ENCODE peak calls at places on chromosomes 6 and 20, in four cellular contexts. U is heart left ventricle, J is left ventricle myocardium inferior, H is tibial nerve. Y is an unnamed sample. For H3K4me1, the result is how much of the 10 kb centered on the place peaks cover.

GRCh38 chr20:46461808-46462207 is 51.6 kb downstream of the ZNF334 start:
- DNase-seq in U (no peak), J (no peak), H (no peak), Y (no peak)

GRCh38 chr6:113299526-113299925 is 557.6 kb upstream of the MARCKS start:
- DNase-seq in U (no peak), J (no peak), H (no peak), Y (no peak)

GRCh38 chr6:161476711-161477110 is 202.8 kb upstream of the AGPAT4 start:
- DNase-seq in U (no peak), J (no peak), H (no peak), Y (no peak)

GRCh38 chr6:125201961-125202729 is 48.6 kb downstream of the TPD52L1 start:
- DNase-seq in U (peak), J (peak), H (peak), Y (peak)

GRCh38 chr20:41213150-41213820 is 75.9 kb downstream of the PLCG1 start:
- DNase-seq in U (no peak), J (peak), H (no peak), Y (no peak)

GRCh38 chr20:61561111-61561830 is 309.2 kb downstream of the CDH4 start:
- DNase-seq in U (no peak), J (no peak), H (no peak), Y (no peak)

GRCh38 chr6:20001286-20001685 is 164.1 kb downstream of the ID4 start:
- DNase-seq in U (no peak), J (no peak), H (no peak), Y (no peak)

GRCh38 chr20:63378626-63379025 is 17.5 kb upstream of the CHRNA4 start:
- DNase-seq in U (no peak), J (no peak), H (no peak), Y (no peak)

GRCh38 chr6:162058281-162058875 is 669.2 kb downstream of the PRKN start:
- DNase-seq in U (no peak), J (peak), H (no peak), Y (no peak)

GRCh38 chr6:151148111-151148510 is 91.7 kb upstream of the AKAP12 start:
- DNase-seq in U (no peak), J (peak), H (no peak), Y (no peak)

GRCh38 chr6:149727793-149728498 is 10.0 kb upstream of the LATS1 start:
- DNase-seq in U (no peak), J (no peak), H (no peak), Y (no peak)

GRCh38 chr6:170222498-170223471 is 68.1 kb downstream of the DLL1 start:
- DNase-seq in U (no peak), J (no peak), H (no peak), Y (no peak)

GRCh38 chr6:104943781-104944180 is 13.1 kb upstream of the LIN28B start:
- DNase-seq in U (no peak), J (no peak), H (no peak), Y (no peak)

GRCh38 chr6:25489399-25489798 is 162.6 kb upstream of the SCGN start:
- DNase-seq in U (no peak), J (no peak), H (no peak), Y (no peak)

GRCh38 chr6:6709106-6709505 is 120.6 kb downstream of the LY86 start:
- DNase-seq in U (no peak), J (no peak), H (no peak), Y (no peak)

GRCh38 chr6:118984342-118984741 is 49.4 kb upstream of the MCM9 start:
- DNase-seq in U (no peak), J (no peak), H (no peak), Y (no peak)

GRCh38 chr20:59729476-59729875 is 125.1 kb downstream of the PHACTR3 start:
- DNase-seq in U (no peak), J (no peak), H (no peak), Y (no peak)

GRCh38 chr6:129203190-129203900 is 320.4 kb downstream of the LAMA2 start:
- DNase-seq in U (no peak), J (no peak), H (no peak), Y (no peak)

GRCh38 chr20:3452127-3452526 is 18.7 kb upstream of the ATRN start:
- DNase-seq in U (no peak), J (no peak), H (no peak), Y (no peak)

GRCh38 chr6:125154184-125155135 is 887 bp downstream of the TPD52L1 start:
- DNase-seq in U (peak), J (no peak), H (peak), Y (peak)

GRCh38 chr6:56865081-56865875 is 89.6 kb upstream of the BEND6 start:
- DNase-seq in U (no peak), J (no peak), H (no peak), Y (no peak)

GRCh38 chr6:48826884-48827701 is 636.0 kb downstream of the MMUT start:
- DNase-seq in U (no peak), J (no peak), H (no peak), Y (no peak)

GRCh38 chr6:35363293-35363750 is 21.0 kb downstream of the PPARD start:
- DNase-seq in U (no peak), J (no peak), H (no peak), Y (peak)

GRCh38 chr6:158835616-158836221 is 16.6 kb upstream of the EZR start:
- DNase-seq in U (peak), J (peak), H (no peak), Y (peak)

GRCh38 chr6:118748311-118749062 is 97.1 kb upstream of the CEP85L start:
- DNase-seq in U (no peak), J (no peak), H (no peak), Y (no peak)

GRCh38 chr6:5837323-5837722 is 169.4 kb downstream of the NRN1 start:
- DNase-seq in U (no peak), J (no peak), H (no peak), Y (no peak)

GRCh38 chr6:2773450-2773849 is 8.3 kb downstream of the WRNIP1 start:
- DNase-seq in U (no peak), J (no peak), H (no peak), Y (no peak)

GRCh38 chr6:113695506-113695905 is 161.6 kb upstream of the MARCKS start:
- DNase-seq in U (no peak), J (no peak), H (no peak), Y (no peak)

GRCh38 chr6:117404548-117404947 is 21.2 kb downstream of the ROS1 start:
- DNase-seq in U (no peak), J (no peak), H (no peak), Y (no peak)

GRCh38 chr20:44743916-44744655 is 1.6 kb upstream of the KCNK15 start:
- DNase-seq in U (no peak), J (no peak), H (no peak), Y (no peak)

GRCh38 chr6:45655630-45656422 is 278.1 kb upstream of the SUPT3H start:
- DNase-seq in U (no peak), J (no peak), H (no peak), Y (no peak)

GRCh38 chr6:118551063-118551672 is 3.1 kb downstream of the PLN start:
- DNase-seq in U (no peak), J (no peak), H (no peak), Y (no peak)

GRCh38 chr20:32535953-32536823 is 48.9 kb downstream of the NOL4L start:
- DNase-seq in U (peak), J (peak), H (no peak), Y (peak)

GRCh38 chr20:32534661-32535240 is 50.4 kb downstream of the NOL4L start:
- DNase-seq in U (no peak), J (no peak), H (no peak), Y (peak)

GRCh38 chr20:32536861-32537656 is 48.1 kb downstream of the NOL4L start:
- DNase-seq in U (peak), J (no peak), H (no peak), Y (peak)

GRCh38 chr20:32537657-32538525 is 47.2 kb downstream of the NOL4L start:
- DNase-seq in U (peak), J (no peak), H (no peak), Y (no peak)

GRCh38 chr20:32535316-32535952 is 49.7 kb downstream of the NOL4L start:
- DNase-seq in U (no peak), J (no peak), H (no peak), Y (peak)
- TF ChIP-seq CTCF in U (no peak), J (no peak), H (no peak), Y (no peak)

DNA sequence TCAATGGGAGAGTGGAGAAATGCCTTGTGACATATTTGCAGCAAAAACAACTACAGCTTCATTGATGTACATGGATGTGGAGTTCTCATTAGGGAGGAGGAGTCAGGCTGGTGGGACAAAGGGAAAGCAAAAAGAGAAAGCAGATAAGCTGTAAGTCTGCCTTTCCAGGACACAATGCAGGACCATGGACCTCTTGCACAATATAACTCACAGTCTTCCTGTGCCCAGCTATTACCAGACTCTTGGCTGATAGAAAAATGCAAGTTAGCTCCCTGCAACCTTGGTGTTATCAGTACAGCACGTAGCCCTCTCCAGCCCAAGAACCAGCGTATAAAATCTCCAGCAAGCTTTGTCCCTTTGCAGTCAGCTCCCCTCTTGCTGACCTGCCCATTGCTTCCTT is 232.3 kb downstream of the NFATC2 start:
- DNase-seq in U (no peak), J (no peak), H (no peak), Y (no peak)
- H3K27ac ChIP-seq in U (no peak), J (no peak), H (no peak), Y (no peak)

GRCh38 chr20:48820649-48820973 is 7.2 kb downstream of the PREX1 start:
- DNase-seq in U (no peak), J (no peak), H (no peak), Y (no peak)
- H3K4me1 ChIP-seq in U (under half), J (half or more), H (under half), Y (half or more)

GRCh38 chr20:21971436-21971835 is 266.0 kb downstream of the PAX1 start:
- DNase-seq in U (no peak), J (no peak), H (no peak), Y (no peak)

DNA sequence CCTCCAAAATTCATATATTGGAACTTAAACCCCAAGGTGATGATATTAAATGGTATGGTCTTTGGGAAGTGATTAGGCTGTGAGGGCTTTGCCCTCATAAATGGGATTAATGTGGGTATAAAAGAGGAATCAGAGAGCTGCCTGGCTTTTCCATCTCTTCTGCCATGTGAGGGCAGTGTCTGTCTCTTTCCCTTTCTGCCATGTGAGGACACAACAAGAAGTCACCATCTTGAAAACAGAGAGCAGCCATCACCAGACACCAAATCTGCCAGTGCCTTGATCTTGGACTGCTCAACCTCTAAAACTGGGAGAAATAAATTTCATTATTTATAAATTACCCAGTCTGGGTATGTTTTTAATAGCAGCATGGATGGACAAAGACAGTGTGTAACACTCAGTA is 263.0 kb downstream of the PAX1 start:
- DNase-seq in U (no peak), J (no peak), H (no peak), Y (no peak)
- TF ChIP-seq CTCF in U (no peak), J (no peak), H (no peak), Y (no peak)

GRCh38 chr20:19767070-19767469 is 9.0 kb downstream of the RIN2 start:
- DNase-seq in U (no peak), J (no peak), H (no peak), Y (no peak)
- H3K27ac ChIP-seq in U (no peak), J (no peak), H (no peak), Y (peak)

GRCh38 chr20:57388953-57389694 is 2.1 kb upstream of the RBM38 start:
- DNase-seq in U (peak), J (peak), H (peak), Y (peak)

GRCh38 chr20:57387945-57388351 is 3.2 kb upstream of the RBM38 start:
- DNase-seq in U (no peak), J (no peak), H (no peak), Y (peak)

GRCh38 chr20:57385940-57386339 is 5.3 kb upstream of the RBM38 start:
- DNase-seq in U (peak), J (no peak), H (no peak), Y (no peak)

GRCh38 chr20:57386762-57387161 is 4.4 kb upstream of the RBM38 start:
- DNase-seq in U (no peak), J (no peak), H (no peak), Y (no peak)

DNA sequence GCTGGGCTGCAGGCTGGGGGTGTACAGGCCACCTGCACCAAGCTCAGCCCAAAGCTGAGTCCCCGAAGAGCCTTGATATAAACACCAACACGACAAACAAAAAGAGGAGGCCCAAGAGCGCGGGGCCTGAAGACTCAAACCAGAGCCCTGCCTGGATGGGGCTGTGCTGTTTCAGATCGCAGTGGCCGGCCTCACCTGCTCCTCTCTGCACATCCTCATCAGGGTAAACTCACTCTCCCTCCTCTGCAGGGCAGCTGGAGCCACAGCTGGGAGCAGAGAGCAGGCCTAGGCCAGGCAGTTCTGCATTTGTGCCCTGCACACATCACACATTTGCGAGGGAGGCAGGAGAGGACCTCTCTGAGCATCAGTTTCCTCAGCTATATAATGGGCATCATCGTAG is 3.7 kb upstream of the RBM38 start:
- DNase-seq in U (no peak), J (no peak), H (no peak), Y (peak)
- H3K4me1 ChIP-seq in U (under half), J (under half), H (under half), Y (under half)

DNA sequence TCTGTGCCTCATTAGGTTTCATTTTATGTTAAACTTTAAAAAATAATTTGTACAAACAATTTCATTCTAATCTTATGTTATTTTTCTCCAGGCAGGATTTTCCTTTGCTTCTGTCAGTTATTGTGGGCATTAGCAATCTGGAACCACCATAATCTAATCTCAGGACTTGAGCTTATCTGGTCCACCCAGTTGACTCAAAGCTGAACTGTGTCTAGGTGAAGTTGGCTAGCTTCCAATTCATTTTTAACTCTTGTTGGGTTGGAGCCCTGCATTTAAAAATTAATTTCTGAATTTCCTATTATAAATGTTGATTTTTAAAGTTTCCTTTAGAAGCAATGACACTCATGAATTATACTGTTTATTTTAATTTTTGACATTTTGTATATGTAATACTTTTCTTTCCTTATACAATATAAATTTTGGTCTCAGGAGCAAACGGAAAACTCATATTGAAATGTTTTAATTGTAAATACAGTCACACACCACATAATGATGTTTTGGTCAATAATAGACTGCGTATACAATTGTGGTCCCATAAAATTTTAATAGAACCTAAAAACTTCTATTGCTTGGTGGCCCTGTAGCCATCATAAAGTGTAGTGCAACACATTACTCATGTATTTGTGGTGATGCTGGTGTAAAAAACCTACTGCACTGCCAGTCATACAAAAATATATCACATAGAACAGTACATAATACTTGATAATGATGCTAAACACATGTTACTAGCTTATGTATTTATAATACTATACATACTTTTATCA is 121.3 kb downstream of the CLVS2 start:
- DNase-seq in U (no peak), J (no peak), H (no peak), Y (no peak)
- TF ChIP-seq CTCF in U (no peak), J (no peak), H (no peak), Y (no peak)

GRCh38 chr6:36984581-36985383 is 1.2 kb downstream of the MTCH1 start:
- DNase-seq in U (no peak), J (no peak), H (peak), Y (no peak)

GRCh38 chr6:36985384-36985962 is 523 bp downstream of the MTCH1 start:
- DNase-seq in U (no peak), J (no peak), H (peak), Y (no peak)

GRCh38 chr6:36986704-36987047 is 680 bp upstream of the MTCH1 start:
- DNase-seq in U (no peak), J (no peak), H (no peak), Y (no peak)

GRCh38 chr6:36983538-36983937 is 2.5 kb downstream of the MTCH1 start:
- DNase-seq in U (no peak), J (no peak), H (no peak), Y (no peak)

GRCh38 chr6:36985963-36986703 is at the start of gene MTCH1:
- DNase-seq in U (peak), J (peak), H (peak), Y (peak)
- H3K27ac ChIP-seq in U (peak), J (peak), H (peak), Y (peak)

DNA sequence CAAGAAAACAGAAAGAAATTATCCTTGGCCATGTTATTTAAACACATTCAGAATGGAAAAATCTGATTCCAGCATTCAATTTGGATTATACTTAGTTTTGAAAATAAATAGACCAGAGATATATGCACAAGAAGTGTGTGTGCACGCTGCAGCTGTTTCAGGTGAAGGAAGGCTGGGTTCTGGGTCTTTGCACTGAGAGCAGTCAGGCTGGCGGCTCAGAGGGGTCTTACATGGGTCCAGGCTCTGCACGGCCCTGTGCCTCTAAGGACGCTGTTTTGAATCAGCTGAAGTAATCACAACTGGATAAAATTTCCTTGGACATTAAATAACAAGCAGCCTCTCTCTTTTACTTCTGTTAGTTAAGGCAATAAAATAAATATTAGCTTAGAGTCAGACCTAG is 31.8 kb downstream of the GCLC start:
- DNase-seq in U (no peak), J (no peak), H (no peak), Y (no peak)
- H3K4me1 ChIP-seq in U (under half), J (under half), H (under half), Y (under half)